ENCODE peak calls at places on chromosome 12, in seven cellular contexts. N is lower leg skin, D is A673, R is pancreas, F is thoracic aorta, T is esophagus muscularis mucosa, U is fibroblast of pulmonary artery. P is an unnamed sample.

GRCh38 chr12:109737111-109737510 is 23.5 kb downstream of the FAM222A start:
- DNase-seq in N (peak; percentile 40), D (no peak), R (no peak), F (no peak), T (no peak), U (no peak), P (no peak)

GRCh38 chr12:13530966-13531365 is 334.4 kb downstream of the EMP1 start:
- DNase-seq in N (no peak), D (no peak), R (no peak), F (no peak), T (no peak), U (no peak), P (no peak)

GRCh38 chr12:85057370-85057963 is 21.3 kb downstream of the LRRIQ1 start:
- DNase-seq in N (no peak), D (peak; percentile 66), R (no peak), F (no peak), T (no peak), U (peak; percentile 67), P (no peak)

GRCh38 chr12:123912415-123913385 is 59.9 kb downstream of the CCDC92 start:
- DNase-seq in N (no peak), D (peak; percentile 62), R (no peak), F (no peak), T (no peak), U (peak; percentile 11), P (no peak)

GRCh38 chr12:6476496-6476895 is 6.0 kb upstream of the VAMP1 start:
- DNase-seq in N (no peak), D (no peak), R (no peak), F (no peak), T (no peak), U (peak; percentile 61), P (no peak)

GRCh38 chr12:119940881-119941280 is 48.2 kb upstream of the BICDL1 start:
- DNase-seq in N (no peak), D (peak; percentile 17), R (no peak), F (no peak), T (no peak), U (peak; percentile 33), P (no peak)

GRCh38 chr12:16323638-16324037 is 23.8 kb upstream of the MGST1 start:
- DNase-seq in N (no peak), D (no peak), R (no peak), F (no peak), T (no peak), U (no peak), P (no peak)

GRCh38 chr12:27525373-27525772 is 1.4 kb downstream of the PPFIBP1 start:
- DNase-seq in N (no peak), D (no peak), R (no peak), F (no peak), T (no peak), U (peak; percentile 93), P (no peak)

GRCh38 chr12:107196681-107197080 is 103.3 kb upstream of the CRY1 start:
- DNase-seq in N (no peak), D (no peak), R (no peak), F (no peak), T (no peak), U (no peak), P (no peak)

GRCh38 chr12:118356809-118357326 is 15.8 kb downstream of the TAOK3 start:
- DNase-seq in N (peak; percentile 45), D (peak; percentile 45), R (no peak), F (no peak), T (no peak), U (peak; percentile 86), P (no peak)

GRCh38 chr12:113480336-113480688 is 8.6 kb upstream of the LHX5 start:
- DNase-seq in N (no peak), D (no peak), R (no peak), F (no peak), T (no peak), U (no peak), P (no peak)

GRCh38 chr12:107122452-107122958 is 29.2 kb upstream of the CRY1 start:
- DNase-seq in N (no peak), D (no peak), R (no peak), F (no peak), T (no peak), U (no peak), P (no peak)

GRCh38 chr12:20946732-20947131 is 136.2 kb downstream of the SLCO1B3 start:
- DNase-seq in N (no peak), D (peak; percentile 52), R (peak; percentile 19), F (no peak), T (no peak), U (peak; percentile 10), P (no peak)

GRCh38 chr12:66071556-66071955 is 59.0 kb downstream of the LLPH start:
- DNase-seq in N (no peak), D (no peak), R (no peak), F (no peak), T (no peak), U (no peak), P (no peak)

GRCh38 chr12:87302126-87302732 is 727.0 kb downstream of the C12orf50 start:
- DNase-seq in N (no peak), D (no peak), R (no peak), F (no peak), T (no peak), U (no peak), P (no peak)

GRCh38 chr12:46468159-46468558 is 95.6 kb upstream of the SLC38A2 start:
- DNase-seq in N (no peak), D (no peak), R (no peak), F (no peak), T (peak; percentile 62), U (peak; percentile 86), P (no peak)

GRCh38 chr12:53644133-53644532 is 18.0 kb upstream of the ATF7 start:
- DNase-seq in N (no peak), D (no peak), R (no peak), F (no peak), T (no peak), U (no peak), P (no peak)

GRCh38 chr12:47821346-47821706 is 1.6 kb upstream of the HDAC7 start:
- DNase-seq in N (no peak), D (no peak), R (no peak), F (no peak), T (no peak), U (no peak), P (no peak)

GRCh38 chr12:38544357-38545066 is 227.9 kb downstream of the ALG10B start:
- DNase-seq in N (no peak), D (no peak), R (no peak), F (no peak), T (no peak), U (no peak), P (no peak)

GRCh38 chr12:6684609-6685008 is 4.6 kb downstream of the ZNF384 start:
- DNase-seq in N (no peak), D (peak; percentile 70), R (no peak), F (no peak), T (no peak), U (peak; percentile 40), P (no peak)

GRCh38 chr12:115114140-115114539 is 430.2 kb upstream of the TBX3 start:
- DNase-seq in N (no peak), D (no peak), R (no peak), F (no peak), T (no peak), U (no peak), P (no peak)

GRCh38 chr12:64912501-64912900 is 88.1 kb downstream of the TBC1D30 start:
- DNase-seq in N (no peak), D (no peak), R (no peak), F (no peak), T (no peak), U (no peak), P (no peak)

GRCh38 chr12:52519826-52520662 is at the start of gene KRT5:
- DNase-seq in N (peak; percentile 87), D (no peak), R (no peak), F (no peak), T (peak; percentile 82), U (no peak), P (no peak)
- H3K4me3 ChIP-seq in N (peak within 1 kb of the TSS; percentile 46), D (no peak within 1 kb of the TSS), R (no peak within 1 kb of the TSS), F (no peak within 1 kb of the TSS), T (no peak within 1 kb of the TSS), U (no peak within 1 kb of the TSS), P (no peak within 1 kb of the TSS)

GRCh38 chr12:104290320-104290719 is 13.2 kb upstream of the EID3 start:
- DNase-seq in N (no peak), D (no peak), R (no peak), F (no peak), T (no peak), U (peak; percentile 30), P (no peak)

GRCh38 chr12:104286538-104287482 is 16.7 kb upstream of the EID3 start:
- DNase-seq in N (peak; percentile 99), D (peak; percentile 97), R (peak; percentile 88), F (peak; percentile 79), T (peak; percentile 98), U (peak; percentile 99), P (peak; percentile 93)

GRCh38 chr12:104290855-104291254 is 12.7 kb upstream of the EID3 start:
- DNase-seq in N (no peak), D (no peak), R (no peak), F (no peak), T (no peak), U (no peak), P (no peak)

GRCh38 chr12:104285740-104286537 is 17.6 kb upstream of the EID3 start:
- DNase-seq in N (no peak), D (no peak), R (no peak), F (no peak), T (no peak), U (peak; percentile 32), P (no peak)

GRCh38 chr12:104288635-104289258 is 14.8 kb upstream of the EID3 start:
- DNase-seq in N (peak; percentile 95), D (peak; percentile 92), R (peak; percentile 84), F (peak; percentile 33), T (peak; percentile 94), U (peak; percentile 85), P (peak; percentile 61)
- TF ChIP-seq CTCF in N (no peak), D (no peak), R (no peak), F (no peak), T (no peak), U (no peak), P (no peak)

DNA sequence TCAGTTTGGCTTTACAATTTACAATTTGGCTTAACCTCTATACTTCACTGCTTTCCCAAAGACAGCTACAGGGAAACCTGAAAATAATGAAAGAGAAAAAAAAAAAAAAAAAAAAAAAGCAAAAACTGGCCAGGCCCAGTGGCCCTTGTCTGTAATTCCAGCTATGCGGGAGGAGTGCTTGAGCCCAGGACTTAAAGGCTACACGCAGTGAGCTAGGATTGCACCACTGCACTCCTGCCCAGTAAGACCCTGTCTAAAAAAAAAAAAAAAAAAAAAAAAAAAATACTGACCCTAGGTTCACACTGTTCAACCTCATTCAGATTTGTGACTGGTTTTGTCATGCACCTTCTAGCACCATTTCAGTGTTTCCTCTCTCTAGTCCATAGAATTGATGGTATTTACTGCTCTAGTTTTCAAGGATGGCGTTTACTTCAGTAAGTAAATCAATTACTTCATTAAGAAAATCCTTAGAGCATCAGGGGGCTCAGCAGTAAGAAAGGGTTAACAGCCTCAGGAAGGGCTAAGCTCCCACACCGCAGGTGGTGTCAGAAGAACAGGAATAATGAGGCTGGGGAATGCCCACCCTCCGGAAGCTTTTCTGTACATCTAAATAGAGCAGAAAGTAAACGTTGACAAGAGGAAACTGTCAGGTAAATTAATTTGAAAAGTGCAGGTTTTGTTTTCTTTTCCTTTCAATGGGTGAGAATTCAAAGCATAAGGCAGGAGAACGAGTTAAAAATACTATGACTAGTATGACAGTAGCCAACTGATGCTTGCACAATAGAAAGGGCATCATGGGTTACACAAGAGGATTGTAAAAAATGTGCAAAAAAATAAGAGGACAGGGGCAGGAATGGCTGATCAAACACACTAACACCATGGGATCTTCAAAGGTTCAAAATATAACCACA is 115.0 kb upstream of the MDM1 start:
- DNase-seq in N (no peak), D (peak; percentile 60), R (no peak), F (no peak), T (peak; percentile 47), U (peak; percentile 43), P (no peak)
- H3K4me3 ChIP-seq in N (no peak overlapping the region), D (no peak overlapping the region), R (no peak overlapping the region), F (no peak overlapping the region), T (no peak overlapping the region), U (no peak overlapping the region), P (no peak overlapping the region)

GRCh38 chr12:79057540-79057939 is 193.0 kb downstream of the SYT1 start:
- DNase-seq in N (no peak), D (no peak), R (no peak), F (no peak), T (no peak), U (no peak), P (no peak)
- TF ChIP-seq CTCF in N (no peak), D (no peak), R (no peak), F (no peak), T (no peak), U (no peak), P (no peak)